ENCODE peak calls at places on chromosomes 11 and 22, in four cellular contexts. R, Q, N and Y are unnamed samples.
A peak's percentile ranks its signal among the peaks of the same experiment; 100 is the strongest.

GRCh38 chr11:44320289-44320973 is 10.5 kb upstream of the ALX4 start:
- DNase-seq in R (no peak), Q (no peak), N (no peak), Y (no peak)

GRCh38 chr22:33841281-33842005 is 78.8 kb downstream of the LARGE1 start:
- DNase-seq in R (no peak), Q (no peak), N (no peak), Y (no peak)

GRCh38 chr11:27995082-27995481 is 112.9 kb downstream of the KIF18A start:
- DNase-seq in R (no peak), Q (no peak), N (no peak), Y (no peak)

GRCh38 chr22:31096637-31097274 is 10.6 kb downstream of the SELENOM start:
- DNase-seq in R (no peak), Q (no peak), N (no peak), Y (no peak)

GRCh38 chr22:28939932-28940331 is 56.6 kb downstream of the ZNRF3 start:
- DNase-seq in R (no peak), Q (no peak), N (no peak), Y (no peak)

GRCh38 chr11:8384199-8384821 is 120.6 kb upstream of the LMO1 start:
- DNase-seq in R (no peak), Q (peak; percentile 23), N (no peak), Y (no peak)

GRCh38 chr11:28077524-28077923 is 30.4 kb downstream of the KIF18A start:
- DNase-seq in R (no peak), Q (no peak), N (no peak), Y (no peak)

GRCh38 chr22:28560005-28560742 is 119.5 kb downstream of the TTC28 start:
- DNase-seq in R (no peak), Q (no peak), N (no peak), Y (no peak)

GRCh38 chr11:3944198-3944597 is 88.7 kb downstream of the STIM1 start:
- DNase-seq in R (no peak), Q (no peak), N (no peak), Y (no peak)

GRCh38 chr22:25148149-25148691 is 51.4 kb upstream of the CRYBB3 start:
- DNase-seq in R (no peak), Q (no peak), N (no peak), Y (no peak)

GRCh38 chr11:76629853-76630599 is 40.5 kb downstream of the LRRC32 start:
- DNase-seq in R (peak; percentile 60), Q (peak; percentile 85), N (no peak), Y (no peak)

GRCh38 chr11:2588809-2589537 is 110.8 kb downstream of the KCNQ1OT1 start:
- DNase-seq in R (peak; percentile 13), Q (no peak), N (no peak), Y (no peak)

GRCh38 chr22:37675930-37676571 is 615 bp downstream of the LGALS1 start:
- DNase-seq in R (peak; percentile 57), Q (no peak), N (peak; percentile 29), Y (no peak)

GRCh38 chr11:131229221-131229620 is 141.2 kb upstream of the NTM start:
- DNase-seq in R (no peak), Q (no peak), N (no peak), Y (no peak)

GRCh38 chr11:33723238-33723881 is 12.9 kb downstream of the CD59 start:
- DNase-seq in R (no peak), Q (peak; percentile 79), N (no peak), Y (no peak)

GRCh38 chr11:134349802-134350355 is 18.1 kb downstream of the GLB1L2 start:
- DNase-seq in R (no peak), Q (no peak), N (no peak), Y (no peak)

GRCh38 chr22:19959043-19959586 is 17.5 kb upstream of the TXNRD2 start:
- DNase-seq in R (peak; percentile 86), Q (no peak), N (no peak), Y (no peak)

GRCh38 chr11:73273246-73273890 is 1.2 kb downstream of the P2RY6 start:
- DNase-seq in R (no peak), Q (no peak), N (no peak), Y (no peak)

GRCh38 chr11:103007521-103007920 is 52.0 kb upstream of the MMP13 start:
- DNase-seq in R (no peak), Q (no peak), N (no peak), Y (no peak)

GRCh38 chr11:119759324-119759723 is 30.3 kb upstream of the NECTIN1 start:
- DNase-seq in R (no peak), Q (no peak), N (no peak), Y (no peak)

GRCh38 chr22:46079861-46080821 is 70.2 kb upstream of the PPARA start:
- DNase-seq in R (peak; percentile 71), Q (no peak), N (no peak), Y (no peak)